ENCODE peak calls at places on chromosomes 5 and 9, in eight cellular contexts. S is right lobe of liver, O is body of pancreas, E is foreskin fibroblast, R is transverse colon, L is cardiac fibroblast, Q is psoas muscle, T is tibial artery. J is an unnamed sample.

GRCh38 chr9:130470269-130470668 is 25.5 kb downstream of the ASS1 start:
- DNase-seq in S (no peak), E (no peak), T (no peak), O (no peak), L (no peak), Q (no peak), R (no peak), J (no peak)

GRCh38 chr9:131503626-131504465 is 1.1 kb downstream of the POMT1 start:
- DNase-seq in R (peak), Q (no peak), E (peak), S (no peak), L (no peak), O (no peak), T (no peak), J (no peak)

GRCh38 chr5:80978772-80979317 is 18.7 kb downstream of the RASGRF2 start:
- DNase-seq in R (no peak), Q (no peak), S (no peak), O (no peak), E (no peak), T (no peak), L (no peak), J (no peak)

GRCh38 chr9:86406366-86406765 is 52.2 kb upstream of the TUT7 start:
- DNase-seq in S (peak), L (peak), O (no peak), T (no peak), Q (no peak), R (no peak), E (peak), J (peak)

GRCh38 chr5:59615272-59615671 is 278.3 kb downstream of the PDE4D start:
- DNase-seq in S (no peak), R (no peak), O (no peak), E (peak), L (peak), T (no peak), Q (no peak), J (no peak)

GRCh38 chr5:174529925-174530681 is 194.3 kb upstream of the MSX2 start:
- DNase-seq in O (no peak), L (no peak), E (no peak), Q (no peak), T (no peak), R (no peak), S (no peak), J (no peak)

GRCh38 chr9:136310273-136311030 is 6.6 kb upstream of the CCDC187 start:
- DNase-seq in T (no peak), O (no peak), S (no peak), Q (no peak), R (no peak), L (no peak), E (no peak), J (no peak)

GRCh38 chr9:13717356-13718057 is 438.0 kb upstream of the MPDZ start:
- DNase-seq in O (no peak), R (no peak), T (no peak), Q (no peak), L (peak), S (no peak), E (peak), J (no peak)

GRCh38 chr9:21801683-21802417 is 586 bp upstream of the MTAP start:
- DNase-seq in T (peak), E (peak), Q (peak), S (peak), O (peak), R (peak), L (peak), J (peak)

GRCh38 chr5:67581203-67581602 is 384.6 kb upstream of the CD180 start:
- DNase-seq in T (no peak), L (no peak), S (no peak), Q (no peak), O (no peak), R (no peak), E (peak), J (peak)

GRCh38 chr5:173310296-173310769 is 17.9 kb downstream of the STC2 start:
- DNase-seq in O (no peak), S (peak), E (peak), L (no peak), T (no peak), Q (no peak), R (no peak), J (no peak)

GRCh38 chr5:177426566-177427210 is at the start of gene GRK6:
- DNase-seq in S (peak), O (peak), R (peak), E (no peak), Q (peak), T (no peak), L (no peak), J (no peak)

GRCh38 chr9:100590481-100590880 is 12.6 kb downstream of the CAVIN4 start:
- DNase-seq in L (peak), E (peak), S (no peak), R (no peak), T (no peak), Q (no peak), O (no peak), J (no peak)

GRCh38 chr9:93582115-93582514 is 5.7 kb downstream of the PHF2 start:
- DNase-seq in L (no peak), S (peak), R (peak), T (no peak), O (peak), Q (no peak), E (no peak), J (no peak)

GRCh38 chr9:94526271-94526670 is 28.6 kb upstream of the PCAT7 start:
- DNase-seq in Q (no peak), L (no peak), S (no peak), O (no peak), T (no peak), R (no peak), E (no peak), J (no peak)

GRCh38 chr5:99795026-99795425 is 740.1 kb upstream of the FAM174A start:
- DNase-seq in S (no peak), O (no peak), L (no peak), Q (no peak), T (no peak), R (no peak), E (no peak), J (no peak)

GRCh38 chr9:129405089-129405830 is 215.6 kb downstream of the C9orf50 start:
- DNase-seq in R (no peak), T (no peak), S (no peak), E (peak), L (peak), Q (peak), O (no peak), J (no peak)

GRCh38 chr5:152505442-152506042 is 100.5 kb upstream of the NMUR2 start:
- DNase-seq in T (peak), O (peak), E (peak), L (peak), R (peak), Q (no peak), S (no peak), J (peak)

GRCh38 chr5:61055434-61056006 is 106.7 kb downstream of the SMIM15 start:
- DNase-seq in R (no peak), E (peak), L (peak), T (no peak), S (no peak), O (no peak), Q (no peak), J (peak)

GRCh38 chr5:1420211-1421195 is 24.7 kb downstream of the SLC6A3 start:
- DNase-seq in Q (peak), R (no peak), S (no peak), T (no peak), E (no peak), O (no peak), L (no peak), J (no peak)
- TF ChIP-seq CTCF in Q (no peak), R (no peak), S (no peak), T (no peak), E (no peak), O (no peak), L (no peak), J (no peak)

GRCh38 chr9:12715268-12715667 is 22.1 kb downstream of the TYRP1 start:
- DNase-seq in Q (no peak), L (no peak), E (no peak), T (no peak), O (no peak), R (no peak), S (no peak), J (no peak)
- H3K4me3 ChIP-seq in Q (no peak), L (no peak), E (no peak), T (no peak), O (no peak), R (no peak), S (no peak), J (no peak)

DNA sequence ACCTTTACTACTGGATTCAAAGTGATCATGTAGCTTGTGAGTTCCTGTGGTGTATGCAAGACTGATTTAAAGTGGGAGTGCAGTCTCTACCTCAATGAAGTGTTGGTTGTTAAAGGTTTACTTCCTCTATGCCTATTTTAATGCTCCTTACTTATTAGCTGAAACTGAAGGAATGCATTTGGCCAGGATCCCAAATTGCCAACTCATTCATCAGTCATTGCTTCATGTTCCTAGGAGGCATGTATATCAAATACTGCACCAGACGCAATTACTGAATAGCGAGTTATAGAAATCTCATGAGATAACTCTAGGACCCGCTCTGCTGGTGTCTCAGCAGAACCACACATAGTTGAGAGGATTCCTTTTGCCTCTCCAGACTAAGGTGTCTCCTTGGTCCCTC is 143.0 kb upstream of the RPS23 start:
- DNase-seq in S (no peak), T (no peak), L (peak), E (peak), Q (no peak), R (no peak), O (no peak), J (no peak)
- TF ChIP-seq CTCF in S (no peak), T (peak), L (peak), E (peak), Q (no peak), R (no peak), O (no peak), J (peak)

DNA sequence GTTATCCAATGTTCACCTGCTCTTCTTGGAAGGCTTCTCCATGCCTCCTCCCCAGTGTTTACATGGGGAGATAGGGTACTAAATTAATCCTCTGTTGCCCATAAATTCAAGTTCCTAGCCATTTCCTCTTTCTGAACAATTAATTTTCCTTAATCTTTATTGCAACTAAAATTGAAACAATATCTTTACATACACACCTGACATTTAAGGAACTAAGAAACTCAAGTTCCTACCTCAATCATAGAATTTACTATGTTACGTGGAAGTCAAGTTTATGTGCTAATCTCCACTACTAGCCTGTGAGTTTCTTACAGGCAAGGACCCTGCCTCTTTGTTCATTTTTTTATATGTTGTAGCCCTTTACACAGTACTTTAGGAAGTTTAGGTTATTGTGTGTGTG is 10.1 kb upstream of the ADRB2 start:
- DNase-seq in Q (no peak), T (no peak), L (no peak), S (no peak), O (no peak), E (no peak), R (no peak), J (no peak)
- H3K4me3 ChIP-seq in Q (no peak), T (no peak), L (no peak), S (no peak), O (no peak), E (no peak), R (no peak), J (no peak)

GRCh38 chr5:143023447-143024096 is 253.4 kb downstream of the ARHGAP26 start:
- DNase-seq in L (peak), T (peak), E (peak), R (peak), O (no peak), S (no peak), Q (peak), J (no peak)
- TF ChIP-seq CTCF in L (no peak), T (no peak), E (no peak), R (peak), O (no peak), S (peak), Q (no peak), J (no peak)